ENCODE peak calls at places on chromosomes 11 and 22, in four cellular contexts. D is substantia nigra; Y is CD8-positive, alpha-beta T cell; G is nucleus accumbens. K is an unnamed sample.

GRCh38 chr22:30195245-30196140 is 51.1 kb downstream of the LIF start:
- DNase-seq in D (no peak), Y (no peak), G (no peak), K (no peak)

GRCh38 chr11:68956547-68957254 is 24.1 kb downstream of the MRGPRD start:
- DNase-seq in D (no peak), Y (no peak), G (no peak), K (no peak)

GRCh38 chr11:118304227-118304808 is at the start of gene CD3E:
- DNase-seq in D (no peak), Y (peak), G (no peak), K (no peak)

GRCh38 chr22:37968452-37969251 is 15.2 kb downstream of the POLR2F start:
- DNase-seq in D (peak), Y (no peak), G (peak), K (no peak)

GRCh38 chr11:17642980-17643379 is 76.4 kb upstream of the MYOD1 start:
- DNase-seq in D (no peak), Y (no peak), G (no peak), K (no peak)

GRCh38 chr11:36367806-36368680 is 72.0 kb downstream of the PRR5L start:
- DNase-seq in D (no peak), Y (no peak), G (no peak), K (no peak)

GRCh38 chr11:45371251-45371749 is 85.2 kb upstream of the SYT13 start:
- DNase-seq in D (peak), Y (peak), G (peak), K (peak)

GRCh38 chr11:128453444-128454336 is 133.7 kb downstream of the ETS1 start:
- DNase-seq in D (no peak), Y (no peak), G (no peak), K (no peak)

GRCh38 chr11:79686703-79687419 is 246.0 kb upstream of the TENM4 start:
- DNase-seq in D (no peak), Y (no peak), G (no peak), K (no peak)

GRCh38 chr22:17087176-17088131 is 2.7 kb downstream of the IL17RA start:
- DNase-seq in D (no peak), Y (peak), G (no peak), K (no peak)

GRCh38 chr11:44709966-44710365 is 16.8 kb upstream of the TSPAN18 start:
- DNase-seq in D (no peak), Y (no peak), G (no peak), K (no peak)

GRCh38 chr11:43735931-43736330 is 55.4 kb downstream of the HSD17B12 start:
- DNase-seq in D (no peak), Y (no peak), G (no peak), K (no peak)

GRCh38 chr11:47189100-47189834 is 3.0 kb upstream of the PACSIN3 start:
- DNase-seq in D (no peak), Y (no peak), G (no peak), K (no peak)

GRCh38 chr11:78420255-78420764 is 2.7 kb upstream of the GAB2 start:
- DNase-seq in D (peak), Y (peak), G (peak), K (peak)

GRCh38 chr11:56473252-56473651 is at the start of gene OR5M3:
- DNase-seq in D (no peak), Y (no peak), G (no peak), K (no peak)

GRCh38 chr11:82927264-82927880 is 25.8 kb downstream of the DDIAS start:
- DNase-seq in D (no peak), Y (peak), G (no peak), K (no peak)

GRCh38 chr11:131235328-131236298 is 134.8 kb upstream of the NTM start:
- DNase-seq in D (no peak), Y (no peak), G (no peak), K (no peak)

GRCh38 chr11:2413735-2414579 is 13.4 kb downstream of the TSSC4 start:
- DNase-seq in D (no peak), Y (no peak), G (no peak), K (no peak)

GRCh38 chr11:107741044-107741823 is 29.4 kb upstream of the SLN start:
- DNase-seq in D (no peak), Y (no peak), G (no peak), K (peak)

GRCh38 chr11:45092901-45093760 is 53.3 kb upstream of the PRDM11 start:
- DNase-seq in D (no peak), Y (no peak), G (no peak), K (no peak)

GRCh38 chr22:50576806-50577696 is 1.2 kb downstream of the CPT1B start:
- DNase-seq in D (no peak), Y (no peak), G (no peak), K (no peak)

GRCh38 chr22:20242393-20243175 is 25.5 kb downstream of the RTN4R start:
- DNase-seq in D (no peak), Y (peak), G (no peak), K (no peak)

GRCh38 chr11:118437046-118437735 is 899 bp downstream of the KMT2A start:
- DNase-seq in D (no peak), Y (peak), G (peak), K (peak)

K was measured in ELF-1.